ENCODE peak calls at places on chromosomes 5 and 9, in ten cellular contexts. S is AML-193; E is GM13976; G is neuronal stem cell; N is T-helper 9 cell; P is substantia nigra; B is effector CD4-positive, alpha-beta T cell; Q is NT2/D1; F is heart right ventricle; O is T-cell. L is an unnamed sample.

GRCh38 chr5:100706796-100707195 is 171.6 kb downstream of the FAM174A start:
- DNase-seq in S (peak; percentile 90), E (no peak), N (no peak), B (no peak), G (no peak), O (no peak), F (no peak), Q (no peak), P (no peak), L (no peak)

GRCh38 chr9:96141666-96142065 is 160.3 kb downstream of the HSD17B3 start:
- DNase-seq in S (no peak), G (no peak), P (no peak), B (no peak), Q (no peak), O (no peak), F (no peak), E (no peak), N (no peak), L (no peak)

GRCh38 chr5:112710896-112711295 is 26.8 kb upstream of the APC start:
- DNase-seq in B (no peak), G (no peak), F (no peak), O (no peak), N (no peak), E (no peak), S (no peak), Q (no peak), P (no peak), L (no peak)

GRCh38 chr9:9920425-9920824 is 692.4 kb downstream of the PTPRD start:
- DNase-seq in Q (no peak), S (peak; percentile 7), G (no peak), P (no peak), O (no peak), E (no peak), B (no peak), F (no peak), N (no peak), L (no peak)

GRCh38 chr9:91655215-91655614 is 231.6 kb upstream of the NFIL3 start:
- DNase-seq in Q (no peak), N (no peak), O (no peak), G (no peak), F (no peak), E (no peak), S (no peak), P (no peak), B (no peak), L (no peak)

GRCh38 chr9:79975471-79976316 is 403.9 kb downstream of the TLE4 start:
- DNase-seq in O (no peak), Q (no peak), S (no peak), G (peak; percentile 29), E (no peak), N (no peak), B (no peak), F (no peak), P (no peak), L (no peak)

GRCh38 chr5:137223324-137224295 is 275.5 kb downstream of the SPOCK1 start:
- DNase-seq in N (no peak), O (no peak), Q (no peak), S (no peak), G (no peak), F (no peak), B (no peak), P (no peak), E (no peak), L (no peak)

GRCh38 chr5:72451771-72452505 is 55.3 kb downstream of the ZNF366 start:
- DNase-seq in G (no peak), E (peak; percentile 78), B (no peak), P (no peak), O (no peak), F (peak; percentile 57), N (no peak), Q (peak; percentile 16), S (no peak), L (no peak)

GRCh38 chr5:163569284-163569683 is 63.9 kb downstream of the MAT2B start:
- DNase-seq in N (no peak), F (no peak), G (no peak), S (no peak), O (no peak), E (no peak), Q (no peak), P (no peak), B (no peak), L (no peak)

GRCh38 chr5:76153271-76153670 is 70.1 kb downstream of the SV2C start:
- DNase-seq in N (no peak), Q (no peak), E (no peak), F (no peak), P (no peak), G (no peak), B (no peak), O (no peak), S (no peak), L (no peak)

GRCh38 chr5:51109786-51110410 is 273.4 kb upstream of the ISL1 start:
- DNase-seq in O (no peak), P (peak; percentile 14), G (no peak), F (no peak), B (no peak), S (no peak), N (no peak), E (no peak), Q (no peak), L (no peak)

GRCh38 chr9:89538874-89539273 is 41.0 kb upstream of the SEMA4D start:
- DNase-seq in O (no peak), E (no peak), B (no peak), N (no peak), Q (no peak), S (no peak), P (no peak), G (no peak), F (no peak), L (no peak)

GRCh38 chr9:135990468-135991429 is 29.6 kb upstream of the UBAC1 start:
- DNase-seq in S (no peak), F (peak; percentile 48), P (peak; percentile 76), Q (peak; percentile 92), E (peak; percentile 78), B (peak; percentile 35), G (peak; percentile 65), N (peak; percentile 60), O (peak; percentile 51), L (peak; percentile 92)

GRCh38 chr5:64074533-64074932 is 91.1 kb upstream of the RNF180 start:
- DNase-seq in N (no peak), S (peak; percentile 0), G (peak; percentile 27), E (peak; percentile 40), P (no peak), O (no peak), Q (peak; percentile 20), B (no peak), F (no peak), L (peak; percentile 13)

GRCh38 chr9:16870606-16871357 is at the start of gene BNC2:
- DNase-seq in S (peak; percentile 20), O (no peak), E (peak; percentile 47), F (peak; percentile 47), P (no peak), N (no peak), B (no peak), Q (peak; percentile 66), G (peak; percentile 73), L (no peak)

GRCh38 chr5:43420241-43420640 is 8.1 kb upstream of the CCL28 start:
- DNase-seq in E (no peak), S (no peak), P (no peak), B (no peak), N (no peak), Q (no peak), F (no peak), G (no peak), O (no peak), L (no peak)

GRCh38 chr9:82645591-82645990 is 417.4 kb downstream of the RASEF start:
- DNase-seq in O (no peak), B (no peak), P (no peak), F (no peak), G (no peak), E (no peak), N (no peak), S (no peak), Q (no peak), L (no peak)

GRCh38 chr9:97316904-97317303 is 9.4 kb downstream of the CCDC180 start:
- DNase-seq in F (no peak), S (no peak), E (peak; percentile 8), O (no peak), B (no peak), P (peak; percentile 8), N (no peak), G (no peak), Q (no peak), L (no peak)

GRCh38 chr9:90778746-90779145 is 22.9 kb upstream of the SYK start:
- DNase-seq in P (no peak), F (no peak), B (no peak), S (no peak), E (no peak), N (no peak), Q (peak; percentile 65), O (no peak), G (no peak), L (no peak)

GRCh38 chr5:11324521-11325289 is 563.7 kb upstream of the DAP start:
- DNase-seq in F (no peak), S (no peak), P (no peak), O (no peak), Q (no peak), E (no peak), G (no peak), N (no peak), B (no peak), L (no peak)

GRCh38 chr9:115524467-115525059 is 406.6 kb upstream of the TNC start:
- DNase-seq in S (peak; percentile 18), G (peak; percentile 68), P (no peak), O (no peak), Q (peak; percentile 61), B (no peak), E (peak; percentile 24), N (no peak), F (no peak), L (no peak)

GRCh38 chr9:89483592-89484474 is 14.1 kb downstream of the SEMA4D start:
- DNase-seq in E (peak; percentile 87), P (peak; percentile 43), G (no peak), B (peak; percentile 65), O (peak; percentile 63), Q (no peak), F (peak; percentile 38), N (peak; percentile 61), S (no peak), L (no peak)

GRCh38 chr5:111927191-111927590 is 170.2 kb upstream of the NREP start:
- DNase-seq in P (no peak), N (no peak), S (no peak), Q (no peak), F (no peak), G (no peak), B (no peak), E (no peak), O (no peak), L (no peak)

L was measured in K562.